ENCODE peak calls at places on chromosomes 3 and 15, in nine cellular contexts. A is spleen, N is breast epithelium, W is HCT116, Y is sigmoid colon, E is body of pancreas, U is IMR-90, D is stomach, I is transverse colon. L is an unnamed sample. For H3K36me3, the result is how much of the 10 kb centered on the place peaks cover.

GRCh38 chr15:64749167-64749566 is 26.2 kb downstream of the RBPMS2 start:
- DNase-seq in D (no peak), Y (peak), N (peak), A (no peak), I (peak), E (no peak), U (peak), W (no peak), L (no peak)

GRCh38 chr15:27249723-27250160 is 278.8 kb downstream of the GABRG3 start:
- DNase-seq in E (no peak), U (no peak), D (no peak), W (no peak), I (no peak), Y (no peak), N (no peak), A (no peak), L (no peak)

GRCh38 chr3:142795332-142795731 is 71.5 kb downstream of the TRPC1 start:
- DNase-seq in A (no peak), I (no peak), W (no peak), D (no peak), Y (no peak), U (no peak), E (no peak), N (no peak), L (no peak)

GRCh38 chr3:155185623-155186022 is 105.5 kb downstream of the MME start:
- DNase-seq in U (peak), D (no peak), W (no peak), Y (no peak), A (no peak), N (no peak), E (no peak), I (no peak), L (no peak)

GRCh38 chr3:154225536-154225935 is 98.8 kb downstream of the DHX36 start:
- DNase-seq in Y (no peak), N (no peak), A (no peak), I (no peak), E (no peak), D (no peak), U (no peak), W (no peak), L (no peak)

GRCh38 chr3:37964716-37965115 is 25.9 kb upstream of the VILL start:
- DNase-seq in D (no peak), N (no peak), Y (no peak), E (no peak), W (no peak), I (no peak), A (no peak), U (no peak), L (no peak)

GRCh38 chr3:39349080-39349479 is 19.6 kb downstream of the CCR8 start:
- DNase-seq in I (no peak), D (no peak), Y (no peak), E (no peak), W (no peak), A (no peak), N (no peak), U (no peak), L (no peak)

GRCh38 chr3:12289562-12289961 is 692 bp downstream of the PPARG start:
- DNase-seq in Y (no peak), A (no peak), N (no peak), U (no peak), D (no peak), E (no peak), W (no peak), I (no peak), L (no peak)

GRCh38 chr15:67253517-67254237 is 784 bp downstream of the AAGAB start:
- DNase-seq in W (no peak), A (no peak), Y (no peak), U (peak), E (no peak), N (no peak), D (no peak), I (no peak), L (no peak)

GRCh38 chr3:139686624-139687023 is 8.9 kb upstream of the NMNAT3 start:
- DNase-seq in Y (no peak), I (no peak), E (no peak), U (no peak), W (no peak), D (no peak), N (no peak), A (no peak), L (no peak)

GRCh38 chr3:177230641-177231040 is 33.4 kb upstream of the TBL1XR1 start:
- DNase-seq in Y (no peak), W (no peak), U (no peak), N (no peak), E (no peak), D (no peak), A (no peak), I (no peak), L (no peak)

GRCh38 chr15:87576486-87577176 is 679.9 kb downstream of the NTRK3 start:
- DNase-seq in A (no peak), U (no peak), N (no peak), Y (no peak), W (no peak), E (no peak), I (no peak), D (no peak), L (no peak)

GRCh38 chr3:20935791-20936190 is 749.8 kb upstream of the SGO1 start:
- DNase-seq in W (no peak), U (no peak), A (no peak), Y (no peak), I (no peak), N (no peak), E (no peak), D (no peak), L (no peak)

GRCh38 chr15:72859757-72860145 is 76.2 kb upstream of the ADPGK start:
- DNase-seq in N (no peak), U (no peak), E (no peak), D (no peak), I (no peak), Y (no peak), W (no peak), A (no peak), L (no peak)

GRCh38 chr3:188581791-188582190 is 427.8 kb downstream of the LPP start:
- DNase-seq in D (no peak), W (no peak), E (no peak), I (no peak), N (no peak), A (no peak), Y (no peak), U (no peak), L (no peak)

GRCh38 chr3:196007744-196008143 is 74.1 kb downstream of the TFRC start:
- DNase-seq in Y (peak), I (no peak), N (no peak), W (no peak), A (no peak), U (no peak), D (no peak), E (no peak), L (no peak)

GRCh38 chr15:72796515-72797337 is 13.2 kb upstream of the ADPGK start:
- DNase-seq in I (peak), U (peak), W (peak), A (peak), Y (no peak), E (peak), N (no peak), D (peak), L (peak)

GRCh38 chr3:196096382-196096953 is 14.6 kb upstream of the TFRC start:
- DNase-seq in E (peak), I (peak), D (peak), Y (peak), A (peak), N (peak), W (no peak), U (no peak), L (peak)

GRCh38 chr3:69425249-69425648 is 39.4 kb upstream of the FRMD4B start:
- DNase-seq in E (no peak), U (peak), N (no peak), A (no peak), W (peak), I (peak), D (no peak), Y (no peak), L (no peak)

GRCh38 chr15:80152896-80153876 is at the start of gene FAH:
- DNase-seq in U (peak), Y (no peak), N (no peak), W (no peak), D (no peak), A (peak), E (peak), I (peak), L (peak)

GRCh38 chr3:11919390-11919789 is 72.7 kb upstream of the TAMM41 start:
- DNase-seq in E (no peak), W (no peak), I (no peak), U (no peak), D (peak), Y (no peak), N (no peak), A (no peak), L (no peak)

GRCh38 chr3:151404316-151404715 is 19.8 kb upstream of the P2RY12 start:
- DNase-seq in U (peak), A (no peak), W (no peak), D (no peak), Y (no peak), I (no peak), N (no peak), E (no peak), L (no peak)

GRCh38 chr15:44593042-44593736 is 56.2 kb downstream of the EIF3J start:
- DNase-seq in I (no peak), N (no peak), U (no peak), Y (no peak), D (no peak), E (no peak), W (peak), A (no peak), L (no peak)

GRCh38 chr3:130242850-130243569 is 102.5 kb upstream of the COL6A5 start:
- DNase-seq in I (no peak), W (no peak), E (no peak), Y (no peak), A (no peak), D (no peak), U (peak), N (no peak), L (no peak)

GRCh38 chr15:89385596-89386242 is 51.1 kb upstream of the POLG start:
- DNase-seq in U (no peak), E (no peak), W (no peak), D (no peak), I (no peak), Y (no peak), A (peak), N (no peak), L (no peak)

GRCh38 chr15:73079570-73079969 is 27.3 kb downstream of the NEO1 start:
- DNase-seq in Y (no peak), D (no peak), U (no peak), N (no peak), I (no peak), E (no peak), A (no peak), W (no peak), L (no peak)

GRCh38 chr3:70550723-70551319 is 238.4 kb upstream of the MDFIC2 start:
- DNase-seq in A (peak), Y (peak), N (peak), E (peak), I (peak), D (peak), W (no peak), U (peak), L (peak)

GRCh38 chr15:56017920-56018319 is 24.5 kb upstream of the NEDD4 start:
- DNase-seq in I (no peak), D (no peak), A (no peak), N (no peak), E (no peak), Y (no peak), U (no peak), W (no peak), L (no peak)

GRCh38 chr15:68371160-68371559 is 60.8 kb downstream of the ITGA11 start:
- DNase-seq in I (no peak), Y (peak), E (no peak), U (no peak), W (no peak), A (no peak), D (no peak), N (no peak), L (no peak)

GRCh38 chr15:64315136-64315661 is 40.8 kb downstream of the CSNK1G1 start:
- DNase-seq in I (no peak), U (no peak), E (no peak), D (no peak), W (no peak), A (no peak), Y (no peak), N (no peak), L (no peak)

GRCh38 chr3:182760576-182761164 is 32.6 kb upstream of the ATP11B start:
- DNase-seq in N (no peak), Y (no peak), I (peak), U (no peak), A (no peak), W (no peak), E (peak), D (peak), L (no peak)

GRCh38 chr15:47756872-47757271 is 39.6 kb downstream of the SEMA6D start:
- DNase-seq in A (no peak), E (no peak), D (no peak), N (no peak), W (no peak), I (peak), Y (no peak), U (peak), L (no peak)

GRCh38 chr3:169812844-169813677 is at the start of the genes LRRC34 and LRRIQ4:
- DNase-seq in D (peak), I (peak), Y (peak), U (peak), A (peak), E (peak), N (no peak), W (no peak), L (peak)

GRCh38 chr3:58536501-58537411 is at the start of gene ACOX2:
- DNase-seq in D (peak), W (no peak), Y (peak), I (peak), N (peak), E (peak), A (no peak), U (peak), L (peak)

GRCh38 chr3:120678331-120678845 is 3.7 kb downstream of the HGD start:
- DNase-seq in E (peak), U (peak), Y (no peak), A (no peak), D (peak), N (peak), W (no peak), I (peak), L (no peak)

GRCh38 chr3:176914764-176915163 is 282.5 kb downstream of the TBL1XR1 start:
- DNase-seq in A (no peak), Y (no peak), I (no peak), W (no peak), N (no peak), E (no peak), D (no peak), U (no peak), L (no peak)

GRCh38 chr15:67010898-67011619 is 54.3 kb upstream of the SMAD3 start:
- DNase-seq in W (no peak), U (peak), N (no peak), E (no peak), Y (no peak), D (no peak), I (no peak), A (no peak), L (no peak)

GRCh38 chr15:99671926-99672701 is 61.1 kb downstream of the LYSMD4 start:
- DNase-seq in D (no peak), N (no peak), E (no peak), U (no peak), A (no peak), W (no peak), Y (no peak), I (no peak), L (no peak)

GRCh38 chr15:61102281-61102680 is 126.8 kb downstream of the RORA start:
- DNase-seq in D (no peak), Y (no peak), I (no peak), N (no peak), W (no peak), E (no peak), A (no peak), U (no peak), L (no peak)

GRCh38 chr15:82805994-82806406 is at the start of gene FSD2:
- DNase-seq in Y (no peak), U (no peak), A (no peak), W (no peak), D (no peak), I (peak), N (no peak), E (no peak), L (no peak)
- TF ChIP-seq POLR2A in Y (no peak), U (no peak), A (no peak), W (no peak), D (no peak), I (no peak), N (no peak), E (no peak), L (peak)

GRCh38 chr3:184970186-184970585 is 158.2 kb downstream of the VPS8 start:
- DNase-seq in D (no peak), U (no peak), W (no peak), Y (no peak), E (no peak), N (no peak), I (no peak), A (no peak), L (no peak)

GRCh38 chr3:184965639-184966430 is 153.9 kb downstream of the VPS8 start:
- DNase-seq in A (no peak), D (no peak), N (no peak), E (no peak), I (no peak), W (no peak), Y (no peak), U (no peak), L (no peak)

GRCh38 chr3:184968115-184968514 is 156.1 kb downstream of the VPS8 start:
- DNase-seq in N (no peak), A (no peak), E (no peak), W (no peak), I (no peak), Y (no peak), U (no peak), D (no peak), L (no peak)
- H3K36me3 ChIP-seq in N (under half), A (half or more), E (under half), W (under half), I (under half), Y (under half), U (under half), D (half or more), L (half or more)

GRCh38 chr15:69748131-69748530 is 295.5 kb downstream of the RPLP1 start:
- DNase-seq in A (no peak), D (no peak), E (no peak), W (no peak), U (no peak), N (no peak), Y (no peak), I (no peak), L (no peak)
- H3K27ac ChIP-seq in A (no peak), D (no peak), E (no peak), W (no peak), U (no peak), N (no peak), Y (no peak), I (no peak), L (no peak)

GRCh38 chr3:112096176-112096575 is 10.0 kb downstream of the C3orf52 start:
- DNase-seq in A (no peak), U (peak), E (no peak), W (no peak), N (no peak), D (no peak), Y (no peak), I (no peak), L (no peak)

GRCh38 chr3:112090899-112091586 is 4.9 kb downstream of the C3orf52 start:
- DNase-seq in A (no peak), I (peak), N (no peak), Y (no peak), E (peak), U (no peak), D (peak), W (no peak), L (no peak)

GRCh38 chr3:112092439-112093179 is 6.4 kb downstream of the C3orf52 start:
- DNase-seq in W (no peak), E (no peak), Y (no peak), A (no peak), N (no peak), I (peak), U (peak), D (no peak), L (no peak)

GRCh38 chr3:112089956-112090898 is 4.0 kb downstream of the C3orf52 start:
- DNase-seq in U (no peak), N (no peak), I (no peak), Y (no peak), D (no peak), A (no peak), E (no peak), W (no peak), L (no peak)

GRCh38 chr3:112093180-112093522 is 7.0 kb downstream of the C3orf52 start:
- DNase-seq in D (no peak), W (no peak), I (no peak), U (peak), Y (no peak), A (no peak), N (no peak), E (no peak), L (no peak)
- TF ChIP-seq POLR2A in D (no peak), W (no peak), I (no peak), U (no peak), Y (no peak), A (no peak), N (no peak), E (no peak), L (no peak)

DNA sequence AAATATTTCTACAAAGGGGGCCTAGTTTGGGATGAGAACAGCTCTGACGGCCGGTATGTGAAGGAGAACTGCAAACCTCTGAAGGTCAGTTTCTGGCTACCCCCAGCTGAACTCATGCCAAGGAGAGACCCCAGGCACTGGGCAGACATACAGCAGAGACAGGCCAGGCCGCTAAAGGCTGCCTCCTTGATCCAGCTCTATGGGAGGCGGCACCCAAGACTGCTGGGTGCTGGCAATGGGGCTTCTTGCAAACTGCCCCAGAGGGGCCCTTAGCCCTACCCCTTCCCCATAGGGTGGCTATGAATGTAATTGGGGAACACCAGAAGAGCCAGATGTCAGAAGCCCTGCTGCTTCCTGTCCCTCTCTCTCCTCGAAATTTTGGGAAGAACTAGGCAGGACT is 13.3 kb downstream of the CLK3 start:
- DNase-seq in E (no peak), U (no peak), W (no peak), Y (no peak), A (no peak), D (no peak), N (no peak), I (no peak), L (no peak)
- H3K36me3 ChIP-seq in E (under half), U (half or more), W (half or more), Y (half or more), A (half or more), D (half or more), N (under half), I (under half), L (half or more)

DNA sequence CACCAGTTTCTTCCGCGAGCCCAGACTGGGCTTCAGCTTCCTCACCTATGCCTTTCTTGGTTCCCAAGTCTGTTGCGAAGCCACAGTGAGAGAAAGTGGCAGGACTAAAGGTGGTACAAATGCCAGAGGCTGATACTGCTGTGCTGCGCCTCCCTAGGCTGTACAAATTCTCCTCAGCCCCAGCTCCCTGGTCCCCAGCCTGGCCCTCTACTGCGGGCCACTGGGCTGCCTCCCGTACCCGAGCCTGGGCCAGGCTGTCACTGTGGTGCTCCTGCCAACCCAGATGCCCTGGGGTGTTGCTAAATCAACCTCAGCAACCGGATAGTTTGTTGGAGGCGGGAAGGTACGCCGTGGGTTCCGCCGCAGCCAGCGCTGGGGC is 352 bp upstream of the TEX264 start:
- DNase-seq in W (no peak), D (no peak), U (no peak), N (no peak), I (no peak), E (no peak), A (no peak), Y (no peak), L (no peak)
- H3K27ac ChIP-seq in W (peak), D (peak), U (no peak), N (peak), I (peak), E (peak), A (peak), Y (peak), L (peak)

DNA sequence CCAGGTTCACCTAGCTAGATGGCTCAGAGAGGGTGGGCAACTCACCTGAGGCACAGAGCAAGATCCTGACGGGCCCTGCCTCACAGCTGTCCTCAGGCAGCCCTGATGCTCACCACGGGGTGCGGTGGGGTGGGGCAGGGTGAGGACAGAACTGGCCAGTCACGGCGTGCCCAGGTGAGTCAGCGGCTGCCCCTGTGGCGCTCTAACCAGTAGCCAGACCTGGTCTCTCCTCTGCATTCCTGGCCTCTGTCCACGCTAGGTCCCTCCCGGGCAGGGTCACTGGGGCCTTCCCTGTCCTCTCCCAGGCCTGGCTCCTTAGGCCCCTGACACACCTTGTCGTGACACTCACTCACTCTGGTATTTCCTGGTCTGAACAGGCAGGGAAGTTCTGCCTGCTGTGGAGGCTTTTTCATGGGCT is 904 bp downstream of the ALS2CL start:
- DNase-seq in D (peak), U (no peak), A (no peak), Y (no peak), N (peak), E (peak), W (peak), I (peak), L (no peak)
- TF ChIP-seq POLR2A in D (peak), U (no peak), A (no peak), Y (no peak), N (no peak), E (peak), W (no peak), I (peak), L (no peak)

L was measured in heart left ventricle.